ENCODE peak calls at places on chromosomes 16 and 17, in six cellular contexts. One of them, this sample, is unnamed.

GRCh38 chr16:78122774-78123315 is 23.4 kb downstream of the WWOX start:
- DNase-seq in tibial artery: no peak
- DNase-seq in left lung: no peak
- DNase-seq in transverse colon: no peak
- DNase-seq in psoas muscle: no peak
- DNase-seq in ovary: no peak
- DNase-seq in this sample: peak; percentile 24

GRCh38 chr17:65102788-65103187 is 34.4 kb upstream of the RGS9 start:
- DNase-seq in tibial artery: no peak
- DNase-seq in left lung: no peak
- DNase-seq in transverse colon: no peak
- DNase-seq in psoas muscle: no peak
- DNase-seq in ovary: no peak
- DNase-seq in this sample: no peak

GRCh38 chr16:53207810-53208752 is 153.3 kb downstream of the CHD9 start:
- DNase-seq in tibial artery: no peak
- DNase-seq in left lung: peak; percentile 37
- DNase-seq in transverse colon: peak; percentile 32
- DNase-seq in psoas muscle: no peak
- DNase-seq in ovary: peak; percentile 20
- DNase-seq in this sample: peak; percentile 67

GRCh38 chr17:48597775-48598631 is 4.4 kb upstream of the HOXB5 start:
- DNase-seq in tibial artery: no peak
- DNase-seq in left lung: no peak
- DNase-seq in transverse colon: peak; percentile 87
- DNase-seq in psoas muscle: peak; percentile 78
- DNase-seq in ovary: no peak
- DNase-seq in this sample: no peak

GRCh38 chr16:2093793-2094192 is 41.9 kb downstream of the PKD1 start:
- DNase-seq in tibial artery: no peak
- DNase-seq in left lung: no peak
- DNase-seq in transverse colon: no peak
- DNase-seq in psoas muscle: no peak
- DNase-seq in ovary: no peak
- DNase-seq in this sample: no peak

GRCh38 chr17:49494937-49495841 is at the start of gene NGFR:
- DNase-seq in tibial artery: no peak
- DNase-seq in left lung: no peak
- DNase-seq in transverse colon: peak; percentile 33
- DNase-seq in psoas muscle: peak; percentile 64
- DNase-seq in ovary: peak; percentile 48
- DNase-seq in this sample: peak; percentile 69

GRCh38 chr16:50523710-50524109 is 24.5 kb upstream of the NKD1 start:
- DNase-seq in tibial artery: no peak
- DNase-seq in left lung: no peak
- DNase-seq in transverse colon: no peak
- DNase-seq in psoas muscle: no peak
- DNase-seq in ovary: no peak
- DNase-seq in this sample: no peak

GRCh38 chr17:50371526-50371925 is 1.5 kb downstream of the MRPL27 start:
- DNase-seq in tibial artery: no peak
- DNase-seq in left lung: no peak
- DNase-seq in transverse colon: no peak
- DNase-seq in psoas muscle: no peak
- DNase-seq in ovary: no peak
- DNase-seq in this sample: no peak

GRCh38 chr16:76444823-76445222 is 167.6 kb downstream of the CNTNAP4 start:
- DNase-seq in tibial artery: no peak
- DNase-seq in left lung: no peak
- DNase-seq in transverse colon: no peak
- DNase-seq in psoas muscle: no peak
- DNase-seq in ovary: no peak
- DNase-seq in this sample: no peak

GRCh38 chr16:19595043-19595767 is 39.7 kb downstream of the VPS35L start:
- DNase-seq in tibial artery: no peak
- DNase-seq in left lung: peak; percentile 39
- DNase-seq in transverse colon: no peak
- DNase-seq in psoas muscle: no peak
- DNase-seq in ovary: peak; percentile 28
- DNase-seq in this sample: no peak

GRCh38 chr16:31413943-31414342 is 14.2 kb downstream of the COX6A2 start:
- DNase-seq in tibial artery: no peak
- DNase-seq in left lung: no peak
- DNase-seq in transverse colon: no peak
- DNase-seq in psoas muscle: no peak
- DNase-seq in ovary: no peak
- DNase-seq in this sample: no peak

GRCh38 chr16:61792194-61792904 is 243.9 kb downstream of the CDH8 start:
- DNase-seq in tibial artery: no peak
- DNase-seq in left lung: no peak
- DNase-seq in transverse colon: no peak
- DNase-seq in psoas muscle: no peak
- DNase-seq in ovary: no peak
- DNase-seq in this sample: no peak

GRCh38 chr16:88444826-88445582 is 8.1 kb upstream of the ZFPM1 start:
- DNase-seq in tibial artery: no peak
- DNase-seq in left lung: no peak
- DNase-seq in transverse colon: no peak
- DNase-seq in psoas muscle: no peak
- DNase-seq in ovary: no peak
- DNase-seq in this sample: no peak

GRCh38 chr17:50501054-50501453 is 7.2 kb upstream of the MYCBPAP start:
- DNase-seq in tibial artery: no peak
- DNase-seq in left lung: no peak
- DNase-seq in transverse colon: peak; percentile 33
- DNase-seq in psoas muscle: no peak
- DNase-seq in ovary: no peak
- DNase-seq in this sample: no peak

GRCh38 chr16:22321340-22322001 is 24.3 kb downstream of the POLR3E start:
- DNase-seq in tibial artery: no peak
- DNase-seq in left lung: peak; percentile 57
- DNase-seq in transverse colon: peak; percentile 76
- DNase-seq in psoas muscle: peak; percentile 78
- DNase-seq in ovary: peak; percentile 58
- DNase-seq in this sample: peak; percentile 72

GRCh38 chr16:54118846-54119245 is 167.7 kb downstream of the IRX3 start:
- DNase-seq in tibial artery: no peak
- DNase-seq in left lung: no peak
- DNase-seq in transverse colon: no peak
- DNase-seq in psoas muscle: no peak
- DNase-seq in ovary: no peak
- DNase-seq in this sample: no peak

GRCh38 chr17:14301761-14302401 is 1.0 kb downstream of the HS3ST3B1 start:
- DNase-seq in tibial artery: no peak
- DNase-seq in left lung: peak; percentile 55
- DNase-seq in transverse colon: peak; percentile 43
- DNase-seq in psoas muscle: peak; percentile 62
- DNase-seq in ovary: peak; percentile 46
- DNase-seq in this sample: no peak

GRCh38 chr17:19568016-19568350 is 34.3 kb downstream of the SLC47A1 start:
- DNase-seq in tibial artery: no peak
- DNase-seq in left lung: no peak
- DNase-seq in transverse colon: no peak
- DNase-seq in psoas muscle: no peak
- DNase-seq in ovary: no peak
- DNase-seq in this sample: no peak

GRCh38 chr17:71229036-71229435 is 891.8 kb upstream of the SOX9 start:
- DNase-seq in tibial artery: no peak
- DNase-seq in left lung: no peak
- DNase-seq in transverse colon: no peak
- DNase-seq in psoas muscle: no peak
- DNase-seq in ovary: no peak
- DNase-seq in this sample: no peak

GRCh38 chr17:76397184-76397583 is 12.8 kb downstream of the SPHK1 start:
- DNase-seq in tibial artery: no peak
- DNase-seq in left lung: no peak
- DNase-seq in transverse colon: no peak
- DNase-seq in psoas muscle: no peak
- DNase-seq in ovary: no peak
- DNase-seq in this sample: no peak

GRCh38 chr17:78127240-78127887 is 1.2 kb downstream of the TMC6 start:
- DNase-seq in tibial artery: no peak
- DNase-seq in left lung: peak; percentile 88
- DNase-seq in transverse colon: peak; percentile 75
- DNase-seq in psoas muscle: peak; percentile 82
- DNase-seq in ovary: no peak
- DNase-seq in this sample: no peak

GRCh38 chr16:31132303-31132978 is 3.1 kb downstream of the PRSS8 start:
- DNase-seq in tibial artery: no peak
- DNase-seq in left lung: no peak
- DNase-seq in transverse colon: no peak
- DNase-seq in psoas muscle: no peak
- DNase-seq in ovary: no peak
- DNase-seq in this sample: no peak

GRCh38 chr17:71338396-71338795 is 782.4 kb upstream of the SOX9 start:
- DNase-seq in tibial artery: no peak
- DNase-seq in left lung: no peak
- DNase-seq in transverse colon: no peak
- DNase-seq in psoas muscle: no peak
- DNase-seq in ovary: no peak
- DNase-seq in this sample: no peak

GRCh38 chr16:14151256-14152030 is 80.3 kb downstream of the MRTFB start:
- DNase-seq in tibial artery: no peak
- DNase-seq in left lung: no peak
- DNase-seq in transverse colon: no peak
- DNase-seq in psoas muscle: no peak
- DNase-seq in ovary: no peak
- DNase-seq in this sample: no peak

GRCh38 chr17:19412984-19413383 is 2.0 kb downstream of the RNF112 start:
- DNase-seq in tibial artery: no peak
- DNase-seq in left lung: no peak
- DNase-seq in transverse colon: no peak
- DNase-seq in psoas muscle: no peak
- DNase-seq in ovary: no peak
- DNase-seq in this sample: no peak

GRCh38 chr17:73142763-73143395 is 21.9 kb upstream of the SSTR2 start:
- DNase-seq in tibial artery: no peak
- DNase-seq in left lung: peak; percentile 33
- DNase-seq in transverse colon: no peak
- DNase-seq in psoas muscle: no peak
- DNase-seq in ovary: no peak
- DNase-seq in this sample: no peak

GRCh38 chr16:17229131-17229530 is 241.6 kb downstream of the XYLT1 start:
- DNase-seq in tibial artery: no peak
- DNase-seq in left lung: no peak
- DNase-seq in transverse colon: no peak
- DNase-seq in psoas muscle: no peak
- DNase-seq in ovary: no peak
- DNase-seq in this sample: no peak

GRCh38 chr16:27925612-27926011 is 137.9 kb downstream of the GSG1L start:
- DNase-seq in tibial artery: no peak
- DNase-seq in left lung: no peak
- DNase-seq in transverse colon: no peak
- DNase-seq in psoas muscle: no peak
- DNase-seq in ovary: no peak
- DNase-seq in this sample: peak; percentile 66

GRCh38 chr16:2977440-2977839 is 2.8 kb downstream of the PKMYT1 start:
- DNase-seq in tibial artery: no peak
- DNase-seq in left lung: peak; percentile 56
- DNase-seq in transverse colon: peak; percentile 52
- DNase-seq in psoas muscle: no peak
- DNase-seq in ovary: no peak
- DNase-seq in this sample: no peak

GRCh38 chr17:17696871-17697633 is 15.8 kb downstream of the RAI1 start:
- DNase-seq in tibial artery: no peak
- DNase-seq in left lung: no peak
- DNase-seq in transverse colon: no peak
- DNase-seq in psoas muscle: no peak
- DNase-seq in ovary: no peak
- DNase-seq in this sample: no peak
- H3K4me1 ChIP-seq in tibial artery: peaks cover under 1% of the 10 kb centered on the region
- H3K4me1 ChIP-seq in left lung: peaks cover 83% of the 10 kb centered on the region
- H3K4me1 ChIP-seq in transverse colon: peaks cover 74% of the 10 kb centered on the region
- H3K4me1 ChIP-seq in psoas muscle: peaks cover 59% of the 10 kb centered on the region
- H3K4me1 ChIP-seq in ovary: peaks cover 36% of the 10 kb centered on the region
- H3K4me1 ChIP-seq in this sample: peaks cover 14% of the 10 kb centered on the region

GRCh38 chr17:81927653-81928496 is at the start of gene MAFG:
- DNase-seq in tibial artery: peak; percentile 94
- DNase-seq in left lung: peak; percentile 92
- DNase-seq in transverse colon: peak; percentile 91
- DNase-seq in psoas muscle: peak; percentile 95
- DNase-seq in ovary: peak; percentile 91
- DNase-seq in this sample: peak; percentile 98

GRCh38 chr17:81930142-81931125 is 2.9 kb upstream of the MAFG start:
- DNase-seq in tibial artery: no peak
- DNase-seq in left lung: no peak
- DNase-seq in transverse colon: peak; percentile 49
- DNase-seq in psoas muscle: peak; percentile 34
- DNase-seq in ovary: no peak
- DNase-seq in this sample: no peak

GRCh38 chr17:81929253-81930141 is 2.0 kb upstream of the MAFG start:
- DNase-seq in tibial artery: no peak
- DNase-seq in left lung: no peak
- DNase-seq in transverse colon: no peak
- DNase-seq in psoas muscle: peak; percentile 48
- DNase-seq in ovary: no peak
- DNase-seq in this sample: no peak

GRCh38 chr17:81927145-81927652 is 336 bp downstream of the MAFG start:
- DNase-seq in tibial artery: no peak
- DNase-seq in left lung: no peak
- DNase-seq in transverse colon: no peak
- DNase-seq in psoas muscle: no peak
- DNase-seq in ovary: peak; percentile 30
- DNase-seq in this sample: no peak

GRCh38 chr17:81928497-81929252 is 1.1 kb upstream of the MAFG start:
- DNase-seq in tibial artery: no peak
- DNase-seq in left lung: no peak
- DNase-seq in transverse colon: no peak
- DNase-seq in psoas muscle: peak; percentile 63
- DNase-seq in ovary: peak; percentile 12
- DNase-seq in this sample: no peak
- H3K4me3 ChIP-seq in tibial artery: peak overlapping the region; percentile 92
- H3K4me3 ChIP-seq in left lung: peak overlapping the region; percentile 54
- H3K4me3 ChIP-seq in transverse colon: peak overlapping the region; percentile 71
- H3K4me3 ChIP-seq in psoas muscle: peak overlapping the region; percentile 91
- H3K4me3 ChIP-seq in ovary: peak overlapping the region; percentile 92
- H3K4me3 ChIP-seq in this sample: peak overlapping the region; percentile 80

DNA sequence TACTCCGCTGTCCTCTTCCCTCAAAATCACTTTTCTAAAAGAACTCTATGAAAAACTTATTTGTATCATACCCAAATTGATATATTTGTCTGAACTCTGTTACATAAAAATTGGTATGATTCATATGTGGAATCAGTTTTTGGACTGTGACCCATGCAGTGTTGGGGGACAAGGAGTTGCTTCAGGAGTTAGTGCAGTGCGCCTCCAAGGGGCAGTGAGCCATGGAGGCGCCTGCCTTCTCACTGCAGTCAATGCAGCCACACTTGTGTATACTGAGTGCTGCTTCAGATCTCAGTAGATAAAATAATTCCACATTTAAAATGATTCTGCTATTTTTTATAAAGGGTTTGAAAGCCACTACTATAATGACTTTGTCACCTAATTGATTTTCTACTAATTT is 32.5 kb downstream of the DGKE start:
- DNase-seq in tibial artery: no peak
- DNase-seq in left lung: no peak
- DNase-seq in transverse colon: no peak
- DNase-seq in psoas muscle: no peak
- DNase-seq in ovary: no peak
- DNase-seq in this sample: no peak
- TF ChIP-seq CTCF in tibial artery: no peak
- TF ChIP-seq CTCF in left lung: no peak
- TF ChIP-seq CTCF in transverse colon: no peak
- TF ChIP-seq CTCF in psoas muscle: no peak
- TF ChIP-seq CTCF in ovary: no peak
- TF ChIP-seq CTCF in this sample: peak; percentile 29

GRCh38 chr17:1004769-1005295 is 7.9 kb downstream of the TIMM22 start:
- DNase-seq in tibial artery: no peak
- DNase-seq in left lung: no peak
- DNase-seq in transverse colon: no peak
- DNase-seq in psoas muscle: no peak
- DNase-seq in ovary: no peak
- DNase-seq in this sample: no peak
- H3K4me1 ChIP-seq in tibial artery: peaks cover 15% of the 10 kb centered on the region
- H3K4me1 ChIP-seq in left lung: peaks cover 62% of the 10 kb centered on the region
- H3K4me1 ChIP-seq in transverse colon: peaks cover 43% of the 10 kb centered on the region
- H3K4me1 ChIP-seq in psoas muscle: peaks cover 65% of the 10 kb centered on the region
- H3K4me1 ChIP-seq in ovary: peaks cover 22% of the 10 kb centered on the region
- H3K4me1 ChIP-seq in this sample: no peaks in the 10 kb centered on the region

This sample was measured in BE2C.